ENCODE peak calls at places on chromosomes 7 and 10, in five cellular contexts. E, G, U, J and V are unnamed samples.

GRCh38 chr7:46179211-46179610 is 258.1 kb upstream of the IGFBP3 start:
- DNase-seq in J (no peak), E (no peak), U (no peak), G (no peak), V (no peak)

GRCh38 chr10:17001297-17001744 is 128.3 kb downstream of the CUBN start:
- DNase-seq in G (peak; percentile 68), J (peak; percentile 36), U (no peak), E (no peak), V (no peak)

GRCh38 chr7:1094870-1095269 is 7.0 kb downstream of the GPER1 start:
- DNase-seq in G (no peak), E (no peak), J (no peak), U (no peak), V (no peak)

GRCh38 chr7:134047675-134048074 is 79.5 kb upstream of the LRGUK start:
- DNase-seq in U (no peak), E (no peak), J (no peak), G (no peak), V (no peak)

GRCh38 chr7:150435390-150436073 is 14.9 kb upstream of the GIMAP8 start:
- DNase-seq in U (no peak), E (no peak), J (no peak), G (peak; percentile 66), V (no peak)

GRCh38 chr10:85600744-85601081 is 765.9 kb downstream of the GRID1 start:
- DNase-seq in U (no peak), G (no peak), E (no peak), J (no peak), V (no peak)

GRCh38 chr7:28893888-28894287 is 64.2 kb downstream of the TRIL start:
- DNase-seq in G (no peak), E (no peak), J (no peak), U (no peak), V (no peak)

GRCh38 chr10:101223274-101224059 is 5.8 kb downstream of the LBX1 start:
- DNase-seq in E (no peak), U (no peak), G (no peak), J (no peak), V (no peak)

GRCh38 chr7:36966039-36966438 is 241.7 kb upstream of the AOAH start:
- DNase-seq in J (no peak), G (no peak), E (no peak), U (no peak), V (no peak)

GRCh38 chr10:128165536-128165935 is 39.3 kb upstream of the MKI67 start:
- DNase-seq in G (no peak), E (no peak), U (no peak), J (no peak), V (no peak)

GRCh38 chr7:128349121-128349825 is 5.6 kb upstream of the RBM28 start:
- DNase-seq in U (no peak), E (no peak), J (no peak), G (no peak), V (no peak)

GRCh38 chr7:70071786-70072185 is 473.5 kb downstream of the AUTS2 start:
- DNase-seq in J (no peak), E (no peak), G (no peak), U (no peak), V (no peak)

GRCh38 chr7:159200421-159200820 is 55.8 kb upstream of the VIPR2 start:
- DNase-seq in U (no peak), J (no peak), G (no peak), E (no peak), V (no peak)

GRCh38 chr7:159051916-159052315 is 92.8 kb downstream of the VIPR2 start:
- DNase-seq in J (no peak), U (no peak), G (no peak), E (no peak), V (no peak)

DNA sequence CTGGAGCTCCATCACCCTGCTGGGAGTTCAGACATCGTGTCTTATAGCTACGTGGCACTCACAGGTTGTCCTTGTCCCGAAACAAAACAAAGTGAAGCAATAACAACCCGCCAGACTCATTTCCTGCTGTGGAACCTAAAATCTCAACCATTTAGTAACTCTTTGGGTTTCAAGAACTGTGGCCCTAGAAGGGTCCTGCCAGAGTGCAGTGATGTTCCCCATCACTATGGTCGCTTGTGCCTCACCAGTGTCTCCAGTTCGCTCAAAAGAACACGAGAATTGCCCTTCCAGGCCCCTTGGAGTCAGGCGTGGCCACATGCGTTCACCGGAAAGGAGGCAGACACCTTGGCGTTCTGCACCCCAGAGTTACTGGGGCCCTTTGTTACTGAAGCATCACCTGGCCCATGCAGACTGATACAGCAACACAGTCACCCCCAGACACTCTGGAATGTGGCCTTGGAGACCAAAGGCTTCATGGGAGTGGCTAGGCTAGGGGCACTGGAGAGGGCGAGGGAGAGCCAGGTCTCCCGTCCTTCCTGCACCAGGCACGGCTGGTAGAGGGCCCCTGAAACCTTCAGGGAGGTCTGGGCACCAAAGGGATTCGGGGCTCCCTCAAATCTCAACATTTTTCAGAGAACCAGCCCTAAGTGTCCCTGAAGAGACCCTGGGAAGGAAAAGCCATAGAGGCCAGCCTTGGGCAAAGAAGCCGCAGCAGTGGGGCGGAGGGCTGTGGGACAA is 908 bp downstream of the CRYGN start:
- DNase-seq in G (no peak), U (no peak), E (no peak), J (no peak), V (no peak)
- H3K4me3 ChIP-seq in G (no peak overlapping the region), U (no peak overlapping the region), E (no peak overlapping the region), J (no peak overlapping the region), V (no peak overlapping the region)

DNA sequence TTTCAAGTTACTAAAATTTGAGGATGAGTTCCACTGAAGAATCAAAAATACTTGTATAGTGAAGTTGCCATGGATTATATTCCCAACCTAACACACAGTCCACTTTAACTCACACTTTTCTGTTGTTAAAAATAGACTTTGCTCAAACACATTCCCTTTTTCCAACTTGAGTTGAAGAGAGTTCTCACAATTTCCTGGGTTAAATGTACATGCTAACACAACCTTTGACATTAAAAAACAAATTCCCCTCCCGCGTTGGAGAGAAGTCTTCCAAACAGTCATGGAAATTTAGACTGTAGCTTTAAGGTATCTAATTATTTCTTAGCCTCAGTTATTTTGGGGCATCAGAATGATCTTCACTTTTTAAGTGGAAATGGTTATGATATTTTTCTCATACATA is 27.1 kb downstream of the SKIDA1 start:
- DNase-seq in U (no peak), E (no peak), J (no peak), G (no peak), V (no peak)
- H3K4me3 ChIP-seq in U (no peak overlapping the region), E (no peak overlapping the region), J (no peak overlapping the region), G (no peak overlapping the region), V (no peak overlapping the region)

DNA sequence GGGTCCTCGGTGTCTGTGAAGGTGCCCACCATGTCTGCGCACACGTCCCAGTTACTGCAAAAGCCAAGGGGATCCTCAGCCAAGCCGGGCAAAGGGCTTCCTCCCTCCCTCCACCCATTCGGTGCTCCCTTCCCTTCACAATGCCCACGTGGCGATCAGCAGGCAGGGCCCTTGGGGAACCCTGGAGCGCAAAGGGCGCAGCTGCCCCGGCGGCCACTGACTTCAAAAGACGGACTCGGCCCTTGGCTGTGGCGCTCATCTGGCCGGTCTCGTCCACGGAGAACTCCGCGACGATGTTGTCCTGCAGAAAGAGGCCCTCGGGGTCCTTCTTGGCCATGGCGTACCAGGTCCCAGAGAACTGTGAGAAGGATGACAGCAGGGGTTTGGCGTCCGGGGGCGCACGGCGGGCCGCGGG is 582 bp downstream of the RBP4 start:
- DNase-seq in U (no peak), G (no peak), E (no peak), J (no peak), V (no peak)
- H3K4me3 ChIP-seq in U (no peak overlapping the region), G (no peak overlapping the region), E (no peak overlapping the region), J (no peak overlapping the region), V (peak overlapping the region; percentile 23)

DNA sequence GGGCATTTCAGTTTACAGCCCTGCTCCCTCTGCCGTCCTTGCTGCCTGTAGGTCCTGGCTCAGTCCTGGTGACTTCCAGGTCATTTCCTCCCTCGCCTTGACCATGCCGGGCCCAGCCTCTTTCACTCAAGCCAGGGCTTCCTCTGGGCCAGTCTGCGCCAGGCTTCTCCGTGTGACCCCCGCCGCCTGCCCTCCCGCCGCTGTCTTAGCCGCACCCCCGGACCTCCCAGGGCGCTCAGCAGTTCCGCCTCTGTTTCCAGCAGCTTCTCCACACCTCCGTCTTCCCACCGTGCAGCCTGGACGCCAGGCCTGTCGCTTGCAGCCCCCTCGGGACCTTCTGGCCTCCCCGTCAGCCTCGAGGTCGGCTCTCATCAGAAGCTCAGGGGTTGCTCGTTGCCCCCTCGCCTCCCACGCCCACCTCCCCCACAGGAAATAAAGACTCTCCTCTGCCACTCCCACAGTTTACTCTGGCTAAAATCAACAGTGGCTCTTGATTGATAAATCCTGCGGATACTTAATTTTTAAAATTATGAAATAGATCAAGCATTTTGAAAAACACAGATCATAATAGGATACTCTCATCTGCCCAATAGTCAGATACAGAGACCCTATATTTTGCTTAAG is 123.1 kb upstream of the FZD8 start:
- DNase-seq in G (no peak), E (no peak), J (no peak), U (no peak), V (no peak)
- H3K4me3 ChIP-seq in G (no peak overlapping the region), E (no peak overlapping the region), J (no peak overlapping the region), U (no peak overlapping the region), V (no peak overlapping the region)